ENCODE peak calls at places on chromosomes 11 and 22, in nine cellular contexts. One of them, this sample, is unnamed.

GRCh38 chr22:49012695-49013094 is 815.0 kb downstream of the BRD1 start:
- DNase-seq in progenitor cell of endocrine pancreas: no peak
- DNase-seq in A549: no peak
- DNase-seq in right lobe of liver: no peak
- DNase-seq in MCF 10A: no peak
- DNase-seq in fibroblast of the aortic adventitia: no peak
- DNase-seq in fibroblast of mammary gland: no peak
- DNase-seq in HepG2: no peak
- DNase-seq in fibroblast of pulmonary artery: no peak
- DNase-seq in this sample: no peak

GRCh38 chr11:70620510-70621184 is 222.3 kb downstream of the CTTN start:
- DNase-seq in fibroblast of pulmonary artery: no peak
- DNase-seq in HepG2: no peak
- DNase-seq in fibroblast of the aortic adventitia: no peak
- DNase-seq in MCF 10A: no peak
- DNase-seq in A549: no peak
- DNase-seq in right lobe of liver: no peak
- DNase-seq in fibroblast of mammary gland: no peak
- DNase-seq in progenitor cell of endocrine pancreas: no peak
- DNase-seq in this sample: no peak

GRCh38 chr22:37022483-37023337 is 3.2 kb downstream of the MPST start:
- DNase-seq in right lobe of liver: peak; percentile 79
- DNase-seq in MCF 10A: no peak
- DNase-seq in fibroblast of the aortic adventitia: no peak
- DNase-seq in fibroblast of mammary gland: no peak
- DNase-seq in HepG2: no peak
- DNase-seq in A549: no peak
- DNase-seq in progenitor cell of endocrine pancreas: no peak
- DNase-seq in fibroblast of pulmonary artery: no peak
- DNase-seq in this sample: no peak

GRCh38 chr11:117414724-117415123 is 87.1 kb downstream of the CEP164 start:
- DNase-seq in right lobe of liver: no peak
- DNase-seq in A549: no peak
- DNase-seq in fibroblast of mammary gland: no peak
- DNase-seq in progenitor cell of endocrine pancreas: no peak
- DNase-seq in MCF 10A: no peak
- DNase-seq in HepG2: no peak
- DNase-seq in fibroblast of pulmonary artery: no peak
- DNase-seq in fibroblast of the aortic adventitia: no peak
- DNase-seq in this sample: no peak

GRCh38 chr11:115199501-115199900 is 304.7 kb downstream of the CADM1 start:
- DNase-seq in HepG2: no peak
- DNase-seq in fibroblast of the aortic adventitia: no peak
- DNase-seq in right lobe of liver: no peak
- DNase-seq in progenitor cell of endocrine pancreas: no peak
- DNase-seq in fibroblast of pulmonary artery: no peak
- DNase-seq in fibroblast of mammary gland: no peak
- DNase-seq in MCF 10A: no peak
- DNase-seq in A549: no peak
- DNase-seq in this sample: no peak

GRCh38 chr22:35467788-35468187 is 67.8 kb downstream of the MCM5 start:
- DNase-seq in fibroblast of pulmonary artery: peak; percentile 65
- DNase-seq in A549: no peak
- DNase-seq in fibroblast of the aortic adventitia: peak; percentile 49
- DNase-seq in MCF 10A: no peak
- DNase-seq in progenitor cell of endocrine pancreas: no peak
- DNase-seq in fibroblast of mammary gland: peak; percentile 56
- DNase-seq in right lobe of liver: peak; percentile 49
- DNase-seq in HepG2: no peak
- DNase-seq in this sample: no peak

GRCh38 chr11:130190371-130190881 is 30.8 kb downstream of the ST14 start:
- DNase-seq in fibroblast of mammary gland: no peak
- DNase-seq in A549: no peak
- DNase-seq in progenitor cell of endocrine pancreas: no peak
- DNase-seq in right lobe of liver: no peak
- DNase-seq in MCF 10A: no peak
- DNase-seq in fibroblast of pulmonary artery: no peak
- DNase-seq in HepG2: no peak
- DNase-seq in fibroblast of the aortic adventitia: no peak
- DNase-seq in this sample: no peak

GRCh38 chr22:25114369-25115362 is 85.0 kb upstream of the CRYBB3 start:
- DNase-seq in fibroblast of the aortic adventitia: no peak
- DNase-seq in right lobe of liver: no peak
- DNase-seq in fibroblast of pulmonary artery: no peak
- DNase-seq in A549: no peak
- DNase-seq in HepG2: peak; percentile 83
- DNase-seq in MCF 10A: no peak
- DNase-seq in fibroblast of mammary gland: no peak
- DNase-seq in progenitor cell of endocrine pancreas: no peak
- DNase-seq in this sample: peak; percentile 86

GRCh38 chr11:66373261-66373660 is 1.7 kb upstream of the SLC29A2 start:
- DNase-seq in A549: no peak
- DNase-seq in progenitor cell of endocrine pancreas: no peak
- DNase-seq in HepG2: no peak
- DNase-seq in fibroblast of the aortic adventitia: no peak
- DNase-seq in MCF 10A: no peak
- DNase-seq in fibroblast of pulmonary artery: no peak
- DNase-seq in fibroblast of mammary gland: no peak
- DNase-seq in right lobe of liver: no peak
- DNase-seq in this sample: no peak

GRCh38 chr11:66880484-66881211 is 23.8 kb downstream of the LRFN4 start:
- DNase-seq in HepG2: no peak
- DNase-seq in fibroblast of the aortic adventitia: no peak
- DNase-seq in right lobe of liver: no peak
- DNase-seq in A549: no peak
- DNase-seq in fibroblast of mammary gland: no peak
- DNase-seq in fibroblast of pulmonary artery: no peak
- DNase-seq in progenitor cell of endocrine pancreas: no peak
- DNase-seq in MCF 10A: peak; percentile 93
- DNase-seq in this sample: peak; percentile 93

GRCh38 chr11:35138949-35139881 is at the start of gene CD44:
- DNase-seq in progenitor cell of endocrine pancreas: peak; percentile 11
- DNase-seq in fibroblast of the aortic adventitia: peak; percentile 88
- DNase-seq in HepG2: no peak
- DNase-seq in fibroblast of mammary gland: peak; percentile 92
- DNase-seq in MCF 10A: peak; percentile 78
- DNase-seq in fibroblast of pulmonary artery: peak; percentile 82
- DNase-seq in right lobe of liver: peak; percentile 57
- DNase-seq in A549: peak; percentile 83
- DNase-seq in this sample: peak; percentile 83

GRCh38 chr11:125626381-125626950 is 1.5 kb downstream of the CHEK1 start:
- DNase-seq in fibroblast of mammary gland: no peak
- DNase-seq in HepG2: peak; percentile 79
- DNase-seq in A549: peak; percentile 11
- DNase-seq in right lobe of liver: no peak
- DNase-seq in MCF 10A: no peak
- DNase-seq in fibroblast of the aortic adventitia: no peak
- DNase-seq in progenitor cell of endocrine pancreas: no peak
- DNase-seq in fibroblast of pulmonary artery: no peak
- DNase-seq in this sample: no peak

GRCh38 chr11:67488155-67488480 is 5.3 kb downstream of the AIP start:
- DNase-seq in A549: no peak
- DNase-seq in fibroblast of pulmonary artery: no peak
- DNase-seq in fibroblast of mammary gland: no peak
- DNase-seq in right lobe of liver: no peak
- DNase-seq in progenitor cell of endocrine pancreas: no peak
- DNase-seq in MCF 10A: no peak
- DNase-seq in HepG2: no peak
- DNase-seq in fibroblast of the aortic adventitia: no peak
- DNase-seq in this sample: no peak

GRCh38 chr11:65354265-65355012 is at the start of gene TIGD3:
- DNase-seq in progenitor cell of endocrine pancreas: peak; percentile 98
- DNase-seq in HepG2: peak; percentile 92
- DNase-seq in right lobe of liver: peak; percentile 98
- DNase-seq in MCF 10A: peak; percentile 95
- DNase-seq in A549: peak; percentile 99
- DNase-seq in fibroblast of pulmonary artery: peak; percentile 94
- DNase-seq in fibroblast of the aortic adventitia: peak; percentile 88
- DNase-seq in fibroblast of mammary gland: peak; percentile 87
- DNase-seq in this sample: peak; percentile 96
- TF ChIP-seq CTCF in progenitor cell of endocrine pancreas: no peak
- TF ChIP-seq CTCF in HepG2: peak; percentile 33
- TF ChIP-seq CTCF in right lobe of liver: no peak
- TF ChIP-seq CTCF in MCF 10A: no peak
- TF ChIP-seq CTCF in A549: no peak
- TF ChIP-seq CTCF in fibroblast of pulmonary artery: no peak
- TF ChIP-seq CTCF in fibroblast of the aortic adventitia: peak; percentile 3
- TF ChIP-seq CTCF in fibroblast of mammary gland: no peak
- TF ChIP-seq CTCF in this sample: no peak

DNA sequence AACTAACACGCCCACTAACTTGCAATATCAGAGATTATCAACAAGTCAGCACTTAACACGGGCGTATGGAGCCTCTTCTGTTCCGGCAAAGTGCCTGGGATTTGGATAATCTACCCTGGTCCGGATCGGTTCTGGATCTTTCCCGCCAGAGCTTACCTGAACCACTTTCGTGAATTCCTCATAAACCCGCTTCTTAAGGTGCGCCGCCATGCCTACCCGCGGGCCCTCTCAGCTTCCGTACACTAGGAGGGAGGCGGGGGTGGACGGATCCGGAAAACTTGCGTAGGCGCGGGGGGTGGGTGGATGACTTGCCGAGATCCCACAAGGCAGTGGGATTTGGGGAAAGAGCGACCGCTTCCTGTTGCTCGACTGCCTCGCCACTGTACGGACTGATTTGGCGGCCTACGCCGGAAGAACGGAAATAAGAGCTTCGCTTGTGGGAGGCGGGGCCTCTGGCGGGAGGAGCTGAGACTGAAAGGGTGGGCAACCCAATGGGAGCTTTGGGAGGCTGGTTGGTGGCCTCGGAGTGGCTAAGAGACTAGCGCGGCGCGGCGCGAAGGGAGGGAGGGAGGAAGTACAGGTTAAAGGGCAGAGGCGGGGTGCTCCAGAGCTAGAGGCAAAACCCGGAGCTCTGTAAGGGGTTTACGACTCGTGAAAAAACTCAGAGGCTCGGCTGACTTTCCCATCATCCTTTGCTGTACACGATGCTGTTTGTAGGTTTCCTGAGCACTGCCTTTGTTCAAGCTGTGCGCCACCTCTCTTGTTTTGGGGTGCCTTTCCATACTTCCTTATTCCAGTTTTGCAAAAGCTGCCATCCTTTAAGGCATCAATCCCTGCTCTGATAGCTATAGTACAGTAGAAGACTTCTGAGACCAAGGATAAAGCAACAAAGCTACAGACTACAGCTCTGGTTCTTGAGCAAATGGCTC is at the start of gene INTS4:
- DNase-seq in fibroblast of pulmonary artery: peak; percentile 100
- DNase-seq in progenitor cell of endocrine pancreas: peak; percentile 96
- DNase-seq in HepG2: peak; percentile 99
- DNase-seq in right lobe of liver: peak; percentile 100
- DNase-seq in MCF 10A: peak; percentile 99
- DNase-seq in fibroblast of the aortic adventitia: peak; percentile 100
- DNase-seq in A549: peak; percentile 95
- DNase-seq in fibroblast of mammary gland: peak; percentile 100
- DNase-seq in this sample: peak; percentile 100
- TF ChIP-seq CTCF in fibroblast of pulmonary artery: no peak
- TF ChIP-seq CTCF in progenitor cell of endocrine pancreas: no peak
- TF ChIP-seq CTCF in HepG2: no peak
- TF ChIP-seq CTCF in right lobe of liver: no peak
- TF ChIP-seq CTCF in MCF 10A: no peak
- TF ChIP-seq CTCF in fibroblast of the aortic adventitia: no peak
- TF ChIP-seq CTCF in A549: no peak
- TF ChIP-seq CTCF in fibroblast of mammary gland: no peak
- TF ChIP-seq CTCF in this sample: no peak

DNA sequence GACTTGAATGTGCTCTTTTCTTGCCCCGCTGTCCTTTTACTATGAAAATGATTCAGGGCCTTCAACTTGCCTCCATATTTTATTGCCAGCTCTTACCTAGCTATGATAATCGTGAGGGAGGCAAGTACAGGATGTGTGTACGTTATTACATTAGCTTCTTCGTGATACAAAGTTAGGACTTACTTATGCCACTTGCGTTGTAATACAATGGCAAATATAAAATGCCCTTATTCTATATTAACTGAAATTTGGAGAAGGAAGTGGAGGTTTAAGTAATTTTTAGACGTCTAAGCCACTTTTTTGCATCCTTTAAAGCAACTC is 10.8 kb upstream of the CCT8L2 start:
- DNase-seq in HepG2: no peak
- DNase-seq in MCF 10A: no peak
- DNase-seq in fibroblast of pulmonary artery: no peak
- DNase-seq in fibroblast of mammary gland: no peak
- DNase-seq in fibroblast of the aortic adventitia: no peak
- DNase-seq in A549: no peak
- DNase-seq in right lobe of liver: no peak
- DNase-seq in progenitor cell of endocrine pancreas: no peak
- DNase-seq in this sample: no peak
- TF ChIP-seq CTCF in HepG2: no peak
- TF ChIP-seq CTCF in MCF 10A: no peak
- TF ChIP-seq CTCF in fibroblast of pulmonary artery: no peak
- TF ChIP-seq CTCF in fibroblast of mammary gland: no peak
- TF ChIP-seq CTCF in fibroblast of the aortic adventitia: no peak
- TF ChIP-seq CTCF in A549: no peak
- TF ChIP-seq CTCF in right lobe of liver: no peak
- TF ChIP-seq CTCF in progenitor cell of endocrine pancreas: no peak
- TF ChIP-seq CTCF in this sample: no peak

GRCh38 chr11:132588366-132588765 is 943.9 kb downstream of the OPCML start:
- DNase-seq in fibroblast of mammary gland: no peak
- DNase-seq in fibroblast of the aortic adventitia: no peak
- DNase-seq in progenitor cell of endocrine pancreas: no peak
- DNase-seq in HepG2: no peak
- DNase-seq in right lobe of liver: no peak
- DNase-seq in A549: no peak
- DNase-seq in MCF 10A: no peak
- DNase-seq in fibroblast of pulmonary artery: no peak
- DNase-seq in this sample: no peak

GRCh38 chr11:132589802-132590201 is 942.5 kb downstream of the OPCML start:
- DNase-seq in progenitor cell of endocrine pancreas: no peak
- DNase-seq in A549: no peak
- DNase-seq in MCF 10A: no peak
- DNase-seq in fibroblast of pulmonary artery: no peak
- DNase-seq in fibroblast of the aortic adventitia: no peak
- DNase-seq in HepG2: no peak
- DNase-seq in right lobe of liver: no peak
- DNase-seq in fibroblast of mammary gland: no peak
- DNase-seq in this sample: no peak

GRCh38 chr11:132590554-132590953 is 941.7 kb downstream of the OPCML start:
- DNase-seq in fibroblast of the aortic adventitia: no peak
- DNase-seq in fibroblast of pulmonary artery: no peak
- DNase-seq in HepG2: no peak
- DNase-seq in A549: no peak
- DNase-seq in MCF 10A: no peak
- DNase-seq in right lobe of liver: no peak
- DNase-seq in fibroblast of mammary gland: no peak
- DNase-seq in progenitor cell of endocrine pancreas: no peak
- DNase-seq in this sample: no peak

GRCh38 chr11:132587716-132588115 is 944.6 kb downstream of the OPCML start:
- DNase-seq in fibroblast of the aortic adventitia: no peak
- DNase-seq in progenitor cell of endocrine pancreas: no peak
- DNase-seq in right lobe of liver: no peak
- DNase-seq in A549: no peak
- DNase-seq in fibroblast of mammary gland: no peak
- DNase-seq in MCF 10A: no peak
- DNase-seq in fibroblast of pulmonary artery: no peak
- DNase-seq in HepG2: no peak
- DNase-seq in this sample: peak; percentile 19

DNA sequence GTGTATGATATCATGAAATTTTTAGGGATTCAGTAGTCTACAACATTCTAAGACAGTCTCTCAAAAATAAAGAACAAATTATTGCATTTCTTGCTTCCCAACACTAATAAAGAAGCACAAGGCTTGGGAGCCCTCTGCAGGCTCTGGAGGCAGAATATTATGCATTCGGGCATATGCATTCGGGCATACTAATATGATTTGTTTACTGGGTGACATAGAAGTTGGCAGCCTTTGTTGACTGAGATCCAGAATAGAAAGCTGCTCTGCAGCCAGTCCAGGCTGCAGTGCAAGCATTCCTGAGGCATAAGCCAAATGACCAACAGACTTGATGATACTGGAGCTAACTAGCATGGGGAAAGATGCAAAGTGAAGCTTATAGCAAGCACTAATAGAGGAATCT is 945.5 kb downstream of the OPCML start:
- DNase-seq in HepG2: no peak
- DNase-seq in right lobe of liver: no peak
- DNase-seq in MCF 10A: no peak
- DNase-seq in fibroblast of mammary gland: no peak
- DNase-seq in fibroblast of the aortic adventitia: no peak
- DNase-seq in progenitor cell of endocrine pancreas: no peak
- DNase-seq in A549: no peak
- DNase-seq in fibroblast of pulmonary artery: peak; percentile 5
- DNase-seq in this sample: no peak
- TF ChIP-seq CTCF in HepG2: no peak
- TF ChIP-seq CTCF in right lobe of liver: no peak
- TF ChIP-seq CTCF in MCF 10A: no peak
- TF ChIP-seq CTCF in fibroblast of mammary gland: no peak
- TF ChIP-seq CTCF in fibroblast of the aortic adventitia: no peak
- TF ChIP-seq CTCF in progenitor cell of endocrine pancreas: no peak
- TF ChIP-seq CTCF in A549: no peak
- TF ChIP-seq CTCF in fibroblast of pulmonary artery: no peak
- TF ChIP-seq CTCF in this sample: no peak

This sample was measured in epithelial cell of esophagus.